ENCODE peak calls at places on chromosomes 11 and 22, in five cellular contexts. Q is pons, V is iris pigment epithelial cell, Y is kidney glomerular epithelial cell, H is H7. F is an unnamed sample.

GRCh38 chr11:62508336-62509058 is 38.1 kb downstream of the AHNAK start:
- DNase-seq in Q (peak; percentile 92), V (peak; percentile 31), Y (peak; percentile 80), H (peak; percentile 86), F (peak; percentile 47)

GRCh38 chr11:47765086-47765485 is 2.1 kb downstream of the FNBP4 start:
- DNase-seq in Q (no peak), V (peak; percentile 14), Y (peak; percentile 17), H (no peak), F (no peak)

GRCh38 chr22:29458551-29458950 is 20.2 kb downstream of the RFPL1 start:
- DNase-seq in Q (no peak), V (no peak), Y (no peak), H (no peak), F (no peak)

GRCh38 chr11:8261921-8262551 is 1.6 kb downstream of the LMO1 start:
- DNase-seq in Q (no peak), V (no peak), Y (no peak), H (peak; percentile 61), F (no peak)

GRCh38 chr11:114317738-114318137 is 21.5 kb downstream of the NNMT start:
- DNase-seq in Q (peak; percentile 6), V (no peak), Y (no peak), H (peak; percentile 54), F (peak; percentile 71)

GRCh38 chr22:30408388-30409101 is 11.7 kb downstream of the SEC14L2 start:
- DNase-seq in Q (no peak), V (peak; percentile 69), Y (peak; percentile 51), H (no peak), F (peak; percentile 9)

GRCh38 chr11:16326679-16327297 is 29.6 kb downstream of the SOX6 start:
- DNase-seq in Q (no peak), V (no peak), Y (no peak), H (no peak), F (no peak)

GRCh38 chr11:433641-434040 is 8.2 kb downstream of the ANO9 start:
- DNase-seq in Q (no peak), V (no peak), Y (no peak), H (no peak), F (no peak)

GRCh38 chr11:122823564-122823963 is 14.7 kb upstream of the CRTAM start:
- DNase-seq in Q (no peak), V (no peak), Y (no peak), H (no peak), F (no peak)

GRCh38 chr11:23263466-23263865 is 403.2 kb upstream of the CCDC179 start:
- DNase-seq in Q (no peak), V (no peak), Y (no peak), H (no peak), F (no peak)

GRCh38 chr11:18192988-18193387 is 20.4 kb downstream of the MRGPRX4 start:
- DNase-seq in Q (peak; percentile 18), V (no peak), Y (no peak), H (peak; percentile 76), F (no peak)

GRCh38 chr22:40529817-40530216 is 106.7 kb downstream of the MRTFA start:
- DNase-seq in Q (no peak), V (no peak), Y (peak; percentile 26), H (no peak), F (no peak)

GRCh38 chr11:8286886-8287285 is 23.2 kb upstream of the LMO1 start:
- DNase-seq in Q (no peak), V (no peak), Y (no peak), H (no peak), F (no peak)

F was measured in HCEC 1CT.